ENCODE peak calls at places on chromosomes 6 and 20, in eight cellular contexts. B is IMR-90; V is HFFc6; F is HCEC 1CT; A is COR-L47; J is T-helper 17 cell; O is activated gamma-delta T cell treated with anti-CD3 and anti-CD28 coated beads, Interleukin-2, amount 50 U/mL, for 16 hours; L is EL. M is an unnamed sample.

GRCh38 chr20:10594286-10594868 is 79.4 kb downstream of the JAG1 start:
- DNase-seq in B (no peak), V (no peak), F (no peak), A (no peak), J (no peak), O (no peak), L (no peak), M (no peak)

GRCh38 chr20:34522969-34523871 is 7.0 kb downstream of the DYNLRB1 start:
- DNase-seq in B (peak), V (peak), F (peak), A (peak), J (peak), O (peak), L (peak), M (peak)

GRCh38 chr6:84469144-84469543 is 241.7 kb upstream of the CEP162 start:
- DNase-seq in B (no peak), V (no peak), F (no peak), A (no peak), J (no peak), O (no peak), L (no peak), M (no peak)

GRCh38 chr20:24151621-24152020 is 163.0 kb upstream of the GGTLC1 start:
- DNase-seq in B (no peak), V (no peak), F (no peak), A (no peak), J (no peak), O (no peak), L (no peak), M (no peak)

GRCh38 chr6:136809461-136809860 is 12.9 kb upstream of the PEX7 start:
- DNase-seq in B (no peak), V (no peak), F (no peak), A (no peak), J (no peak), O (no peak), L (no peak), M (no peak)

GRCh38 chr6:163667372-163668060 is 253.0 kb downstream of the QKI start:
- DNase-seq in B (peak), V (no peak), F (no peak), A (no peak), J (no peak), O (no peak), L (peak), M (no peak)

GRCh38 chr6:86856937-86857563 is 80.3 kb upstream of the HTR1E start:
- DNase-seq in B (peak), V (peak), F (no peak), A (no peak), J (no peak), O (no peak), L (peak), M (no peak)

GRCh38 chr20:50708845-50709555 is 17.7 kb upstream of the RIPOR3 start:
- DNase-seq in B (no peak), V (no peak), F (no peak), A (no peak), J (no peak), O (no peak), L (no peak), M (no peak)

GRCh38 chr6:154721460-154721859 is 11.8 kb upstream of the SCAF8 start:
- DNase-seq in B (peak), V (peak), F (peak), A (no peak), J (no peak), O (no peak), L (peak), M (no peak)

GRCh38 chr20:31934491-31934890 is 17.4 kb downstream of the PDRG1 start:
- DNase-seq in B (no peak), V (no peak), F (no peak), A (no peak), J (no peak), O (no peak), L (no peak), M (no peak)

M was measured in uterus.